ENCODE peak calls at places on chromosomes 1 and 21, in six cellular contexts. One of them, this sample, is unnamed.

GRCh38 chr1:200885564-200886402 is 8.9 kb upstream of the INAVA start:
- DNase-seq in hippocampal formation: no peak
- DNase-seq in RWPE1: no peak
- DNase-seq in kidney tubule cell: no peak
- DNase-seq in B cell: no peak
- DNase-seq in A549: no peak
- DNase-seq in this sample: no peak

GRCh38 chr1:246302251-246302625 is 204.8 kb downstream of the SMYD3 start:
- DNase-seq in hippocampal formation: no peak
- DNase-seq in RWPE1: no peak
- DNase-seq in kidney tubule cell: no peak
- DNase-seq in B cell: no peak
- DNase-seq in A549: no peak
- DNase-seq in this sample: no peak

GRCh38 chr1:208461680-208462079 is 217.5 kb upstream of the PLXNA2 start:
- DNase-seq in hippocampal formation: no peak
- DNase-seq in RWPE1: peak
- DNase-seq in kidney tubule cell: no peak
- DNase-seq in B cell: no peak
- DNase-seq in A549: peak
- DNase-seq in this sample: no peak

GRCh38 chr1:67429011-67429527 is 1.1 kb downstream of the SERBP1 start:
- DNase-seq in hippocampal formation: no peak
- DNase-seq in RWPE1: no peak
- DNase-seq in kidney tubule cell: peak
- DNase-seq in B cell: no peak
- DNase-seq in A549: no peak
- DNase-seq in this sample: no peak

GRCh38 chr1:169892819-169893644 is 664 bp downstream of the SCYL3 start:
- DNase-seq in hippocampal formation: peak
- DNase-seq in RWPE1: peak
- DNase-seq in kidney tubule cell: peak
- DNase-seq in B cell: no peak
- DNase-seq in A549: peak
- DNase-seq in this sample: no peak

GRCh38 chr1:40901886-40902633 is 39.9 kb upstream of the CITED4 start:
- DNase-seq in hippocampal formation: no peak
- DNase-seq in RWPE1: peak
- DNase-seq in kidney tubule cell: peak
- DNase-seq in B cell: no peak
- DNase-seq in A549: peak
- DNase-seq in this sample: peak

GRCh38 chr21:31343680-31344480 is at the start of gene TIAM1:
- DNase-seq in hippocampal formation: peak
- DNase-seq in RWPE1: peak
- DNase-seq in kidney tubule cell: peak
- DNase-seq in B cell: no peak
- DNase-seq in A549: no peak
- DNase-seq in this sample: peak

GRCh38 chr1:14617791-14618190 is 19.3 kb downstream of the KAZN start:
- DNase-seq in hippocampal formation: no peak
- DNase-seq in RWPE1: no peak
- DNase-seq in kidney tubule cell: no peak
- DNase-seq in B cell: no peak
- DNase-seq in A549: no peak
- DNase-seq in this sample: no peak

GRCh38 chr1:8022395-8023286 is 3.5 kb downstream of the ERRFI1 start:
- DNase-seq in hippocampal formation: no peak
- DNase-seq in RWPE1: no peak
- DNase-seq in kidney tubule cell: no peak
- DNase-seq in B cell: no peak
- DNase-seq in A549: no peak
- DNase-seq in this sample: no peak

GRCh38 chr1:9881838-9882249 is 28.2 kb downstream of the CTNNBIP1 start:
- DNase-seq in hippocampal formation: no peak
- DNase-seq in RWPE1: peak
- DNase-seq in kidney tubule cell: peak
- DNase-seq in B cell: no peak
- DNase-seq in A549: no peak
- DNase-seq in this sample: no peak

GRCh38 chr1:27592600-27593340 is 11.2 kb downstream of the AHDC1 start:
- DNase-seq in hippocampal formation: no peak
- DNase-seq in RWPE1: no peak
- DNase-seq in kidney tubule cell: no peak
- DNase-seq in B cell: no peak
- DNase-seq in A549: no peak
- DNase-seq in this sample: no peak

GRCh38 chr1:186152945-186153309 is 222.1 kb downstream of the TPR start:
- DNase-seq in hippocampal formation: no peak
- DNase-seq in RWPE1: no peak
- DNase-seq in kidney tubule cell: no peak
- DNase-seq in B cell: no peak
- DNase-seq in A549: no peak
- DNase-seq in this sample: no peak

This sample was measured in MV-4-11.